ENCODE peak calls at places on chromosomes 2 and 18, in nine cellular contexts. S, M, C, T, W, U, K, I and D are unnamed samples.

GRCh38 chr2:218296200-218296599 is 3.9 kb upstream of the TMBIM1 start:
- DNase-seq in S (no peak), M (no peak), C (no peak), T (no peak), W (no peak), U (no peak), K (no peak), I (no peak), D (no peak)

GRCh38 chr2:63891488-63892030 is 49.9 kb downstream of the UGP2 start:
- DNase-seq in S (no peak), M (no peak), C (no peak), T (no peak), W (no peak), U (no peak), K (no peak), I (no peak), D (no peak)

GRCh38 chr18:57561728-57562423 is 24.6 kb downstream of the FECH start:
- DNase-seq in S (peak), M (no peak), C (peak), T (peak), W (no peak), U (no peak), K (no peak), I (no peak), D (peak)

GRCh38 chr2:152729844-152730243 is 11.4 kb downstream of the ARL6IP6 start:
- DNase-seq in S (no peak), M (no peak), C (no peak), T (no peak), W (no peak), U (no peak), K (no peak), I (no peak), D (no peak)

GRCh38 chr2:28338046-28338753 is 54.5 kb upstream of the FOSL2 start:
- DNase-seq in S (peak), M (peak), C (peak), T (peak), W (peak), U (peak), K (peak), I (peak), D (peak)

GRCh38 chr2:71777946-71778345 is 324.6 kb downstream of the DYSF start:
- DNase-seq in S (no peak), M (no peak), C (no peak), T (no peak), W (no peak), U (no peak), K (no peak), I (peak), D (no peak)

GRCh38 chr18:41982942-41983660 is 28.1 kb downstream of the PIK3C3 start:
- DNase-seq in S (no peak), M (no peak), C (no peak), T (no peak), W (no peak), U (no peak), K (no peak), I (no peak), D (no peak)

GRCh38 chr2:1692342-1692741 is 52.0 kb downstream of the PXDN start:
- DNase-seq in S (no peak), M (no peak), C (no peak), T (no peak), W (no peak), U (no peak), K (no peak), I (no peak), D (no peak)

GRCh38 chr2:230205034-230205433 is 14.8 kb downstream of the SP110 start:
- DNase-seq in S (no peak), M (no peak), C (no peak), T (no peak), W (no peak), U (no peak), K (no peak), I (no peak), D (no peak)

GRCh38 chr2:54708584-54709340 is 14.7 kb upstream of the EML6 start:
- DNase-seq in S (no peak), M (peak), C (no peak), T (no peak), W (peak), U (no peak), K (peak), I (no peak), D (peak)

GRCh38 chr2:12284487-12284886 is 432.2 kb upstream of the TRIB2 start:
- DNase-seq in S (peak), M (no peak), C (peak), T (peak), W (no peak), U (peak), K (no peak), I (no peak), D (peak)

GRCh38 chr2:236658974-236659757 is 89.5 kb downstream of the ACKR3 start:
- DNase-seq in S (no peak), M (no peak), C (no peak), T (no peak), W (no peak), U (no peak), K (no peak), I (peak), D (no peak)

GRCh38 chr18:54205951-54206350 is 18.5 kb downstream of the MBD2 start:
- DNase-seq in S (peak), M (no peak), C (no peak), T (peak), W (no peak), U (no peak), K (no peak), I (no peak), D (peak)

GRCh38 chr2:166384774-166385173 is 9.0 kb upstream of the SCN9A start:
- DNase-seq in S (peak), M (no peak), C (no peak), T (peak), W (no peak), U (no peak), K (no peak), I (no peak), D (peak)

GRCh38 chr2:53455094-53455493 is 312.5 kb upstream of the CHAC2 start:
- DNase-seq in S (no peak), M (no peak), C (no peak), T (no peak), W (no peak), U (no peak), K (no peak), I (no peak), D (no peak)

GRCh38 chr2:53463771-53464726 is 303.6 kb upstream of the CHAC2 start:
- DNase-seq in S (no peak), M (no peak), C (no peak), T (no peak), W (no peak), U (no peak), K (no peak), I (no peak), D (no peak)

DNA sequence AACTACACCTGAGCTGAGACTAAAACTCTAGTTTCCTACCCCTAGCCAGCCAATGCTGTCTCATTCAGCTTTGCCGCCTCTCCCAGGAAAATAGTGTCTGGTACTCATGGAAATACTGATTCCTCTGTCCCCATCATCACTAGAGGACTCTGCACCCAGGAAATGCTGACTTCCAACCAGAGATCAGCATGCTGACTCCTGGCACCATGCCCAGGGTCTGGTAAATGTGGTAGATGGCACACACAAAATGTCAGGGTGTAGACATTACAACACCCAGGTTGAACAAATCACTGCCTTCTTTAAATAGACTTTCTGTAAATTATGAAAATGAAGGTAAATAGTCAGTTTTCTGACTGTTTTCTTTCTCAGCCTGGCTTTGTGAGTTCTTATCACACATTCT is 307.3 kb upstream of the CHAC2 start:
- DNase-seq in S (no peak), M (no peak), C (no peak), T (no peak), W (no peak), U (no peak), K (no peak), I (no peak), D (no peak)
- TF ChIP-seq CTCF in S (no peak), M (no peak), C (no peak), T (no peak), W (no peak), U (no peak), K (no peak), I (no peak), D (no peak)

DNA sequence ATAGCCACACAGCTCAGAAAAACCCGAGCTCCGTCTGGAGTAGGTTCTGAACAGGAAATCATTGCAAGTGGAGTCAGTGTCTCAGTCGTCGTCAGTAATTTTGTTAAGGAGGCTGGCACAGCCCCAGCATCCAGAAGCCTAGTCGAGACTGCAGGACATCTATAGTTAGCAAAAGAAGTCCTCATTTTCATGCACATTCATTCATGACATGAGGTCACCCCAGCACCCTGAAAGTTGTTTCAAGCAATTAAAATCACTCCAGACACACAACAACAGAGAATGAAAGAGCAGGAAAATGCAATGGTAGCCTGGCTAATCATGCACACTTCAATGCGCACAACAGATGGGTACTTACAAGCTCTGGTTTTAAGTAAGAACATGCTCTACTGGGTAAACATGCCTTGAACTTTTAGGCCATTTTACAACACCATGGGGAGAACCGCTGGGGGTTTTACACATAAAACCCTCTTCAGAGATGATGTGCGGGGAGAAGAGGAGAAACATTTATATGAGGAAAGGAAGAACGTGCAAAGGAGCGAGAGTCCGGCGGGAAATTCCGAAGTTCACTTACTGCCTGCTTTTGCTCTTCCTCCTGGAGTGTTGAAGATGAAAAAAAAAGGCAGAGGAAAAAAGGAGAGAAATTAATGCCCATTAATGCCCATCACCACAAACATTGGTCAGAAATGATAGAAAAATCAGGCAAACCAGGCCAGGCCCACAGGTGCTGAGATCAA is 77.4 kb upstream of the DNMT3A start:
- DNase-seq in S (peak), M (no peak), C (peak), T (no peak), W (no peak), U (no peak), K (no peak), I (no peak), D (no peak)
- H3K4me3 ChIP-seq in S (no peak), M (no peak), C (no peak), T (no peak), W (no peak), U (no peak), K (no peak), I (no peak), D (no peak)

DNA sequence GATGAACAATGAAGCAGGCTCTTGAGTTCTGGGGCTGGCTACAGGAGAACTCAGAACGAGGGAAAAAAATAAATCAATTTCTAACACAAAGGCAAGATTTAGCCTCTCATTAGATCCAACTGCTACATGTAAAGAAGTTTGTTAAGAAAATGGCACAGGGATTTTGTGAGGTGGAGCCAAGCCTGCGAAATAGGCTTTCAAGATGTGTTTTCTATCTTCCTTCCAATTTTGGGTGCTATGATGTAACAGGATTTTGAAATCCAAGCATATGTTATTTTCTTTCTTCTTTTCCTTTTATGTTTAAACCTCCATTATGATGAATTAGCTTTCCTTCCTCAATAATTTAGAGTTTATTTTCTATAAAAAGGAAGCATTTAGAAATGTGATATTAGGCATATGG is 387.0 kb downstream of the TGIF1 start:
- DNase-seq in S (no peak), M (no peak), C (no peak), T (peak), W (no peak), U (no peak), K (no peak), I (no peak), D (peak)
- TF ChIP-seq CTCF in S (no peak), M (no peak), C (no peak), T (no peak), W (no peak), U (no peak), K (no peak), I (no peak), D (no peak)

GRCh38 chr2:120866483-120867140 is 130.9 kb downstream of the GLI2 start:
- DNase-seq in S (no peak), M (no peak), C (no peak), T (no peak), W (peak), U (no peak), K (no peak), I (no peak), D (no peak)
- H3K4me3 ChIP-seq in S (peak), M (no peak), C (peak), T (peak), W (no peak), U (peak), K (peak), I (peak), D (peak)

DNA sequence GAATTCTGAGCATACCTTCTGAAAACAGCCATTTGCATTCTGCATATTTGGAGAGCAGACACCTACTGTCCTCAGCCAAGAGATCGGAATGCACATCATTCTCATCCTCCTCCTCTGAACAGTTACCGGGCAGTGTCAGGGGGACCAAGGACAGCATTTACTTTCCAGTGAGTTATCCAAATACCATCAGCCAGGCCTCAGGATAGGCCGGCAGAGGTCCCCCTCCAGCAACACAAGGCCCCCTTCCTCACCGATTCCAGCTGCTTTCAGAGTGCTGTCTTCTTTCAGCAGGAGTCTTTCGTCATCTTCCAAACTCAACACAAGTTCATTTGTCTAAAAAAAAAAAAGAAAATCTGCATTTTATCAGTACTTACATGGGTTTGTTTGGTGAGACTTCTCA is 55.3 kb downstream of the C2orf76 start:
- DNase-seq in S (no peak), M (no peak), C (no peak), T (no peak), W (no peak), U (no peak), K (no peak), I (no peak), D (no peak)
- TF ChIP-seq CTCF in S (no peak), M (no peak), C (no peak), T (no peak), W (no peak), U (no peak), K (no peak), I (no peak), D (no peak)

DNA sequence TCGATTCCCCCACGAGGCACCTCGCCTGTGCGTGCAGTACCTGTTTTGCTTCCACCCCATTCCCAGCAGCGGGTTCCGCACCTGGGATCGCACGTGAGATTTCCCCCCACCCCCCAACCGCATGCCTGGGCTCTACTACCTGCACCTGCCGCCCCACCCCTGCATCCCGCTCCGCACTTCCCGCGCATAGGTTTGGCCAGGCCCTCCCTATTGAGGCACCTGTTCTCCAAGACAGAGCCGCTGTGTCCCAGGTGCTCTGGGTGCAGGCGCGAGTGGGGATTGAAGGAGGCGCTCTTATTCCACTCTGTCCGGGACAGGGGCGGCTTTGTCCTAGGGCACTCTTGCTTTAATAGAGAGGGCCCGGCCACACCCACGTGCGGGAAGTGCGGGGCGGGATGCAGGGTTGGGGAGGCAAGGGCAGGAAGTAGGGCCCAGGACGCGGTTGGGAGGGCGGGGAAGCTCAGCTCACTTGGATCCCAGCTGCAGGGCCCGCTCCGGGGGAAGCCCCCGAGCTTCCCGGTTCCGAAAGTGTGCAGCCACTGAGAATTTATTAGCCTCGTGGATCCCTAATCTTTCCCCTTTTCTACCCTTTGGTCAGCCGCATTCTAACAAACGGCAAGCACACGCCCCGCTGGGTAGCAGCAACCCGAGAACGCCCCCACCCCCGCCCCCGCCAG is 698 bp upstream of the MOCOS start:
- DNase-seq in S (no peak), M (peak), C (no peak), T (peak), W (peak), U (no peak), K (peak), I (no peak), D (peak)
- H3K4me3 ChIP-seq in S (peak), M (peak), C (peak), T (peak), W (peak), U (peak), K (peak), I (peak), D (peak)

GRCh38 chr18:59957957-59958356 is 58.2 kb downstream of the PMAIP1 start:
- DNase-seq in S (peak), M (no peak), C (peak), T (peak), W (no peak), U (no peak), K (peak), I (no peak), D (peak)

GRCh38 chr18:59959079-59959478 is 59.3 kb downstream of the PMAIP1 start:
- DNase-seq in S (no peak), M (no peak), C (no peak), T (no peak), W (no peak), U (no peak), K (no peak), I (no peak), D (no peak)

GRCh38 chr18:59960272-59960671 is 60.5 kb downstream of the PMAIP1 start:
- DNase-seq in S (no peak), M (no peak), C (no peak), T (no peak), W (no peak), U (no peak), K (no peak), I (no peak), D (no peak)

GRCh38 chr18:59961086-59961485 is 61.3 kb downstream of the PMAIP1 start:
- DNase-seq in S (no peak), M (no peak), C (no peak), T (no peak), W (no peak), U (no peak), K (no peak), I (no peak), D (no peak)

GRCh38 chr18:59959606-59960005 is 59.8 kb downstream of the PMAIP1 start:
- DNase-seq in S (no peak), M (no peak), C (no peak), T (no peak), W (no peak), U (no peak), K (no peak), I (no peak), D (no peak)
- TF ChIP-seq CTCF in S (no peak), M (no peak), C (no peak), T (no peak), W (no peak), U (no peak), K (no peak), I (no peak), D (no peak)

DNA sequence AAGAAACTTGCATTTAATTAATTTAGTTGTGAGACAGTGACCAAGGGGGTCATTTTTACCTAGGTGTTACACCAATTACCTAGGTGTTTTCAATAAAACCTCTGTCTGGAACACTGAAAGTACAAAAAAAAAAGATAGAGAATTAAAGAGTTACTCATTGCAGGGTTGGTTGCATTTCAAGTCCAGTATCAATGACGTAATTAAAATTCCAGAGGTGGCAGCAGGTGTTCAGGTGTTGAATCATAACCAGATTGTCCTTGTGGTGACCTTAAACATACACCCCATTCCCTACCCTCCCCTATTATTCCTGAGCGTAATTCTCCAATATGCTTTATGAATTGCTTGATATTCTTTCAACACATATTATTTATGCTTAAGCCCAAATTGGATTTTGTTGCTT is 352.0 kb upstream of the SLC8A1 start:
- DNase-seq in S (no peak), M (no peak), C (no peak), T (no peak), W (no peak), U (no peak), K (no peak), I (no peak), D (no peak)
- H3K4me3 ChIP-seq in S (no peak), M (no peak), C (no peak), T (no peak), W (no peak), U (no peak), K (no peak), I (no peak), D (no peak)

GRCh38 chr2:95323347-95324155 is 26.4 kb downstream of the KCNIP3 start:
- DNase-seq in S (no peak), M (no peak), C (no peak), T (no peak), W (no peak), U (no peak), K (no peak), I (no peak), D (peak)
- TF ChIP-seq CTCF in S (peak), M (peak), C (peak), T (peak), W (no peak), U (peak), K (no peak), I (peak), D (peak)

DNA sequence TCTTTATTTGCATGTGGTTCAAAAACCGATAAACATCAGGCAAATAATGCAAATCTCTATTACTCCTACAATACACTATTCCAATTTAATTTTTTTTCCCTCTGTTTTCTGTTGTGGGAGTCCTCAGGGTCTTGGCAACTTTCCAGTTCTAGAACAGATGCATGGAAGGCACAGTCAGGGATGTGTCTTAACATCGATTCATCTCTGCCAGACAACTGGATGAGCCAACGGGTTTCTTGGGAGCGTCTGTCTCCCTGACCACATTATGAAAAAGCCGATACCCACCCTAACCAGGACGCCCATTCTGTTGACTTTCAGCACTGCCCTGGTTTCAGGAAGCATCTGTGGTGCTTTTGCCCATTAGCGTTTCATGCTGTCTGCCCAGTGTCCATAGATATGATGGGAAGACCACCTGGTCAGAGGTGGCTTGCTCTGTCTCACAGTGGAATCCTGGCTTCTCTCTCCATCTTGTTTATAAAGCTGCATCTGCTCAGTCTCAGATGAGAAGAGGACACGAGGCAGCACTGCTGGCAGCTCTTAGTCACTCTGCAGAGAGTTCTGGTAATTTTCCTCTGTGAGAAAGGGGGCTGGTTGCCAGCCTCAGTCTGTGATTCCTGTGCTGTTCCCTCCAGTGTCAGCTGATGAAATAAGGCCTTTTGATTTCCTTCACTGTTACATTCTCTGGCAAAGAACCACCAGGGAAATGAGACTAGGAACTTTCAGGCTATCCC is 57.9 kb upstream of the KCNE4 start:
- DNase-seq in S (peak), M (peak), C (peak), T (peak), W (peak), U (peak), K (peak), I (peak), D (peak)
- H3K4me3 ChIP-seq in S (peak), M (no peak), C (peak), T (peak), W (no peak), U (peak), K (no peak), I (peak), D (peak)